ENCODE peak calls at places on chromosomes 16 and 17, in four cellular contexts. L, W, E and G are unnamed samples.

GRCh38 chr16:14362774-14363371 is 267.2 kb downstream of the PARN start:
- DNase-seq in W (peak; percentile 51), E (peak; percentile 75), L (no peak), G (peak; percentile 26)

GRCh38 chr17:45273551-45273957 is 11.7 kb upstream of the SPATA32 start:
- DNase-seq in W (no peak), L (no peak), E (no peak), G (no peak)

GRCh38 chr17:12666718-12667117 is 1.0 kb downstream of the MYOCD start:
- DNase-seq in E (no peak), L (no peak), W (no peak), G (peak; percentile 2)

GRCh38 chr16:66508261-66508913 is 41.5 kb downstream of the TK2 start:
- DNase-seq in E (peak; percentile 79), W (peak; percentile 53), L (no peak), G (no peak)

GRCh38 chr17:8062435-8062806 is 23.6 kb downstream of the ALOX15B start:
- DNase-seq in E (peak; percentile 50), L (no peak), W (peak; percentile 42), G (peak; percentile 41)

GRCh38 chr17:16406742-16407674 is 8.4 kb upstream of the TRPV2 start:
- DNase-seq in E (peak; percentile 45), L (no peak), W (no peak), G (peak; percentile 15)

GRCh38 chr17:3947318-3947810 is 16.9 kb downstream of the ATP2A3 start:
- DNase-seq in W (no peak), E (no peak), L (no peak), G (no peak)

GRCh38 chr17:77863814-77864161 is 94.7 kb upstream of the TNRC6C start:
- DNase-seq in W (no peak), E (no peak), L (no peak), G (no peak)

GRCh38 chr17:46984341-46984740 is 5.3 kb upstream of the RPRML start:
- DNase-seq in L (no peak), E (no peak), W (no peak), G (no peak)

GRCh38 chr17:75268931-75269330 is 2.1 kb downstream of the MIF4GD start:
- DNase-seq in W (no peak), L (no peak), E (no peak), G (no peak)

GRCh38 chr16:50368410-50369132 is at the start of gene BRD7:
- DNase-seq in E (peak; percentile 81), L (peak; percentile 70), W (peak; percentile 49), G (peak; percentile 44)

GRCh38 chr17:76612977-76613851 is 27.6 kb upstream of the ST6GALNAC2 start:
- DNase-seq in L (no peak), E (no peak), W (no peak), G (no peak)

GRCh38 chr17:61340431-61340830 is 59.2 kb upstream of the TBX2 start:
- DNase-seq in E (no peak), W (no peak), L (no peak), G (no peak)

GRCh38 chr16:46748775-46749705 is 896 bp upstream of the MYLK3 start:
- DNase-seq in W (no peak), E (no peak), L (no peak), G (no peak)

GRCh38 chr17:7883781-7884386 is 4.7 kb upstream of the CHD3 start:
- DNase-seq in W (peak; percentile 57), L (no peak), E (peak; percentile 44), G (peak; percentile 41)

GRCh38 chr16:3952342-3953131 is 72.0 kb upstream of the CREBBP start:
- DNase-seq in E (peak; percentile 32), W (no peak), L (peak; percentile 64), G (no peak)

GRCh38 chr16:81586976-81587625 is 142.5 kb downstream of the CMIP start:
- DNase-seq in E (no peak), L (no peak), W (no peak), G (no peak)

GRCh38 chr17:78041401-78042179 is 83.1 kb downstream of the TNRC6C start:
- DNase-seq in W (peak; percentile 55), E (peak; percentile 26), L (no peak), G (no peak)

GRCh38 chr17:41013606-41014005 is 4.7 kb upstream of the KRTAP3-1 start:
- DNase-seq in W (peak; percentile 9), E (peak; percentile 86), L (no peak), G (no peak)

GRCh38 chr16:75676909-75677308 is at the start of gene CPHXL2:
- DNase-seq in L (no peak), E (no peak), W (no peak), G (no peak)
- TF ChIP-seq CTCF in L (no peak), E (no peak), W (no peak), G (no peak)

DNA sequence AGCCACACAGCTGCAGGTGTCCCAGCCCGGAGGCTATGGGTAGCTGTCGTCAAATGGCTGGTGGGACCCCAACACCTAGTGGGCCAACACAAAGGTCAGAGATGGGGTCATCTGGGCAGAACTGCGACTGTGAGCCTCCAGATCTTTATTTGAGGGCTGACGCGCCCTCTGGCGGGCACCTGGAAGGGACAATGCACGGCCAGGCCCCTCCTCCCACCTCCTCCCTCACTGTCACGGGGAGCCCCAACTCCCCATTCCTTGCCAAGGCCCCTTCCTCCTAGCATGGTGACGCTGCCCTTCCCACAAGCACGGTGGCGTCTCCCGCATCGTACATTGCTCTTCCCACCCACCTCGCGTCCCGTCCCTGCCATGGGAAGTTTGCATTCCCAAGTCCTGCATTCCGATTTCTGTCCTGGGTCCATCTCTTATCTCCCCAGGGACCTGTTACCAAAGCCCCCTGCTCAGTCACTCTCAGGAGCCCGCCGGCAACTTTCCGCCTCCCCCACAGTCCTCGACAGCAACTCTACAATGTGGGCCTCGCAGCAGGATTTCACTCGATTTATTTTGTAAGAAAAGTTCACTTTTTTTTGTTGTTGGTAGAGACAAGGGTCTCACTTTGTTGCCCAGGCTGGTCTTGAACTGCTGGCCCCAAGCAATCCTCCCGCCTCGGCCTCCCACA is 1.0 kb downstream of the TLE7 start:
- DNase-seq in W (no peak), E (no peak), L (no peak), G (no peak)
- H3K4me3 ChIP-seq in W (no peak overlapping the region), E (no peak overlapping the region), L (no peak overlapping the region), G (no peak overlapping the region)

GRCh38 chr16:9322735-9323134 is 231.3 kb downstream of the HAPSTR1 start:
- DNase-seq in W (no peak), E (no peak), L (no peak), G (no peak)

GRCh38 chr16:9318764-9319163 is 227.3 kb downstream of the HAPSTR1 start:
- DNase-seq in W (no peak), L (no peak), E (no peak), G (no peak)

GRCh38 chr16:9328386-9328785 is 236.9 kb downstream of the HAPSTR1 start:
- DNase-seq in W (no peak), E (no peak), L (no peak), G (no peak)

GRCh38 chr16:9323170-9323569 is 231.7 kb downstream of the HAPSTR1 start:
- DNase-seq in L (no peak), E (no peak), W (no peak), G (no peak)
- TF ChIP-seq CTCF in L (no peak), E (no peak), W (no peak), G (no peak)

GRCh38 chr16:11621539-11621919 is 34.8 kb upstream of the LITAF start:
- DNase-seq in E (no peak), L (no peak), W (no peak), G (no peak)

GRCh38 chr16:11619327-11619851 is 32.7 kb upstream of the LITAF start:
- DNase-seq in L (no peak), W (no peak), E (no peak), G (no peak)

GRCh38 chr16:11620243-11621003 is 33.7 kb upstream of the LITAF start:
- DNase-seq in E (no peak), L (no peak), W (no peak), G (no peak)

GRCh38 chr16:11624205-11624604 is 37.5 kb upstream of the LITAF start:
- DNase-seq in L (no peak), W (no peak), E (no peak), G (no peak)

GRCh38 chr16:11621920-11622651 is 35.4 kb upstream of the LITAF start:
- DNase-seq in W (peak; percentile 69), L (no peak), E (peak; percentile 55), G (no peak)
- H3K4me3 ChIP-seq in W (peak overlapping the region; percentile 1), L (no peak overlapping the region), E (peak overlapping the region; percentile 18), G (no peak overlapping the region)